ENCODE peak calls at places on chromosomes 12 and 14, in four cellular contexts. One of them, this sample, is unnamed.
A peak's percentile ranks its signal among the peaks of the same experiment; 100 is the strongest.

GRCh38 chr14:98782062-98782461 is 489.9 kb downstream of the BCL11B start:
- DNase-seq in HepG2: no peak
- DNase-seq in PC-3: no peak
- DNase-seq in A549: no peak
- DNase-seq in this sample: no peak

GRCh38 chr12:15863984-15864383 is 18.2 kb upstream of the STRAP start:
- DNase-seq in HepG2: no peak
- DNase-seq in PC-3: no peak
- DNase-seq in A549: no peak
- DNase-seq in this sample: no peak

GRCh38 chr12:119338593-119339363 is 4.2 kb downstream of the CCDC60 start:
- DNase-seq in HepG2: no peak
- DNase-seq in PC-3: no peak
- DNase-seq in A549: no peak
- DNase-seq in this sample: no peak

GRCh38 chr12:46722737-46723136 is 103.1 kb downstream of the SLC38A4 start:
- DNase-seq in HepG2: no peak
- DNase-seq in PC-3: peak; percentile 7
- DNase-seq in A549: no peak
- DNase-seq in this sample: no peak

GRCh38 chr12:23893611-23894010 is 55.9 kb downstream of the SOX5 start:
- DNase-seq in HepG2: no peak
- DNase-seq in PC-3: no peak
- DNase-seq in A549: no peak
- DNase-seq in this sample: no peak

GRCh38 chr12:79936670-79937069 is 1.8 kb upstream of the PPP1R12A start:
- DNase-seq in HepG2: no peak
- DNase-seq in PC-3: no peak
- DNase-seq in A549: no peak
- DNase-seq in this sample: no peak

GRCh38 chr14:30283822-30284446 is 275.0 kb upstream of the G2E3 start:
- DNase-seq in HepG2: peak; percentile 37
- DNase-seq in PC-3: peak; percentile 78
- DNase-seq in A549: peak; percentile 17
- DNase-seq in this sample: no peak

GRCh38 chr14:82872494-82872893 is 1338.8 kb upstream of the SEL1L start:
- DNase-seq in HepG2: no peak
- DNase-seq in PC-3: no peak
- DNase-seq in A549: no peak
- DNase-seq in this sample: no peak

GRCh38 chr14:63727736-63728728 is at the start of gene SGPP1:
- DNase-seq in HepG2: peak; percentile 65
- DNase-seq in PC-3: peak; percentile 84
- DNase-seq in A549: peak; percentile 80
- DNase-seq in this sample: peak; percentile 82

GRCh38 chr12:120247621-120248030 is 17.9 kb downstream of the PXN start:
- DNase-seq in HepG2: no peak
- DNase-seq in PC-3: peak; percentile 61
- DNase-seq in A549: no peak
- DNase-seq in this sample: no peak

GRCh38 chr14:63295991-63296630 is 22.6 kb downstream of the GPHB5 start:
- DNase-seq in HepG2: no peak
- DNase-seq in PC-3: no peak
- DNase-seq in A549: no peak
- DNase-seq in this sample: no peak

GRCh38 chr14:36223558-36223957 is 47.0 kb upstream of the PTCSC3 start:
- DNase-seq in HepG2: no peak
- DNase-seq in PC-3: no peak
- DNase-seq in A549: no peak
- DNase-seq in this sample: no peak

GRCh38 chr12:111841750-111842555 is at the start of gene MAPKAPK5:
- DNase-seq in HepG2: peak; percentile 88
- DNase-seq in PC-3: peak; percentile 99
- DNase-seq in A549: peak; percentile 97
- DNase-seq in this sample: peak; percentile 98

GRCh38 chr12:109625131-109625559 is 51.6 kb downstream of the MVK start:
- DNase-seq in HepG2: no peak
- DNase-seq in PC-3: peak; percentile 62
- DNase-seq in A549: peak; percentile 71
- DNase-seq in this sample: no peak

GRCh38 chr14:94942601-94943000 is 172.7 kb upstream of the GSC start:
- DNase-seq in HepG2: no peak
- DNase-seq in PC-3: no peak
- DNase-seq in A549: no peak
- DNase-seq in this sample: no peak

GRCh38 chr12:98440165-98440581 is 75.2 kb upstream of the TMPO start:
- DNase-seq in HepG2: no peak
- DNase-seq in PC-3: peak; percentile 60
- DNase-seq in A549: no peak
- DNase-seq in this sample: no peak

GRCh38 chr12:108526482-108527234 is 11.6 kb downstream of the FICD start:
- DNase-seq in HepG2: no peak
- DNase-seq in PC-3: no peak
- DNase-seq in A549: no peak
- DNase-seq in this sample: no peak

GRCh38 chr12:946656-947055 is 2.8 kb downstream of the RAD52 start:
- DNase-seq in HepG2: no peak
- DNase-seq in PC-3: peak; percentile 7
- DNase-seq in A549: no peak
- DNase-seq in this sample: no peak

GRCh38 chr12:124273630-124274029 is 21.3 kb upstream of the RFLNA start:
- DNase-seq in HepG2: peak; percentile 90
- DNase-seq in PC-3: peak; percentile 53
- DNase-seq in A549: peak; percentile 66
- DNase-seq in this sample: no peak

GRCh38 chr12:43063642-43064041 is 474.1 kb upstream of the PRICKLE1 start:
- DNase-seq in HepG2: no peak
- DNase-seq in PC-3: no peak
- DNase-seq in A549: no peak
- DNase-seq in this sample: no peak

GRCh38 chr12:113242018-113242418 is 20.8 kb downstream of the TPCN1 start:
- DNase-seq in HepG2: no peak
- DNase-seq in PC-3: peak; percentile 98
- DNase-seq in A549: no peak
- DNase-seq in this sample: no peak

GRCh38 chr12:24057920-24058476 is 108.5 kb upstream of the SOX5 start:
- DNase-seq in HepG2: no peak
- DNase-seq in PC-3: no peak
- DNase-seq in A549: no peak
- DNase-seq in this sample: no peak

GRCh38 chr12:132108211-132108832 is 35.8 kb downstream of the DDX51 start:
- DNase-seq in HepG2: no peak
- DNase-seq in PC-3: no peak
- DNase-seq in A549: no peak
- DNase-seq in this sample: no peak

GRCh38 chr14:21768116-21768874 is 94.7 kb upstream of the OR4E1 start:
- DNase-seq in HepG2: peak; percentile 42
- DNase-seq in PC-3: peak; percentile 53
- DNase-seq in A549: peak; percentile 7
- DNase-seq in this sample: no peak

GRCh38 chr14:84090837-84091236 is 1439.1 kb upstream of the FLRT2 start:
- DNase-seq in HepG2: no peak
- DNase-seq in PC-3: no peak
- DNase-seq in A549: no peak
- DNase-seq in this sample: no peak

GRCh38 chr12:47743311-47743860 is 15.3 kb downstream of the RAPGEF3 start:
- DNase-seq in HepG2: no peak
- DNase-seq in PC-3: no peak
- DNase-seq in A549: no peak
- DNase-seq in this sample: no peak

GRCh38 chr14:24816011-24816928 is 182.3 kb upstream of the GZMB start:
- DNase-seq in HepG2: peak; percentile 100
- DNase-seq in PC-3: no peak
- DNase-seq in A549: no peak
- DNase-seq in this sample: no peak

GRCh38 chr12:82866946-82867345 is 180.2 kb downstream of the TMTC2 start:
- DNase-seq in HepG2: no peak
- DNase-seq in PC-3: no peak
- DNase-seq in A549: no peak
- DNase-seq in this sample: no peak

GRCh38 chr12:585062-586061 is 77.9 kb downstream of the NINJ2 start:
- DNase-seq in HepG2: peak; percentile 90
- DNase-seq in PC-3: no peak
- DNase-seq in A549: no peak
- DNase-seq in this sample: no peak

DNA sequence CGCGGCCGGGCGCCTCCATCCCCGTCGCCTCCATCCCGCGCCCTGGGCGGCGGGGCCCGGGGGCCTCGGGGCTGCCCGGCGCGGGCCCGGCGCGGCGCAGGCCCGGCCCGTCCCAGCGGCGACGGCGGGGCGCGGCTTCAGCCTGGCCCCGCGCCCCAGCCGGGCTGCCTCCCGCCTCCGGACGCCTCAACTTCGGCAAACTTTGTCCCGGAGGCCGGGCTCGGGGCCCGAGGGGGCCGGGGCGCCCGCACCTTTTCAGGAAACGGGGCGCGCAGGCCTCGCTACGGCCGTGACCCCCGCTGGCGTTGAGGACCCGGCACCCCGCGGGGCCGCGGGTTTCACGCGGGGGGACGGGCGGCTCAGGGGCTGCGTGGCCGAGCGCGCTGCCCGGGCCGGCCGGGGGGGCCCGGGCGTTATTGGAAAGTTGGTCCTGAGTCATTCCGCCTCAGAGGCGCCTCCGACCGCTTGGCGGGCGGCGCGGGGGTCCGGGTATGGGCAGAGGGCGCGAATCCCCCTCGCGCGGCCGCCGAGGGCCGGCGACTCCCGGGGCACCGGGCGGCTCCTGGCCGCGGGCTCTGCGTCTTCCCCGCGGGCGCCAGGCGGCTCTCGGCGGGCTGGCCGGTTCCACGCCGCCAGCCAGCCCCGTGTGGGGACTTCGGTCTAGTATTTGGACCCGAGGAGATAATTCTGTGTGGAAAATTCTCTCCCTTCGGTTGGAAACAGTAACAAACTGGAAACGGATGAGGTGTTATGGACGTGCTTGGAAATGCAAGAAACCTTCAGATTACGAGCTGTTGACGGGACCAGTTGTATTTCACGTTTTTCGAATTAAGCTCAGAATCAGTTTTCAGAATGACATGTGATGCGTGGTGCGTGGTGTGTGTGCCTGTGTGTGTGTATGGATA is 714 bp downstream of the TRAF3 start:
- DNase-seq in HepG2: no peak
- DNase-seq in PC-3: peak; percentile 18
- DNase-seq in A549: no peak
- DNase-seq in this sample: peak; percentile 53
- TF ChIP-seq CTCF in HepG2: no peak
- TF ChIP-seq CTCF in PC-3: no peak
- TF ChIP-seq CTCF in A549: no peak
- TF ChIP-seq CTCF in this sample: no peak

DNA sequence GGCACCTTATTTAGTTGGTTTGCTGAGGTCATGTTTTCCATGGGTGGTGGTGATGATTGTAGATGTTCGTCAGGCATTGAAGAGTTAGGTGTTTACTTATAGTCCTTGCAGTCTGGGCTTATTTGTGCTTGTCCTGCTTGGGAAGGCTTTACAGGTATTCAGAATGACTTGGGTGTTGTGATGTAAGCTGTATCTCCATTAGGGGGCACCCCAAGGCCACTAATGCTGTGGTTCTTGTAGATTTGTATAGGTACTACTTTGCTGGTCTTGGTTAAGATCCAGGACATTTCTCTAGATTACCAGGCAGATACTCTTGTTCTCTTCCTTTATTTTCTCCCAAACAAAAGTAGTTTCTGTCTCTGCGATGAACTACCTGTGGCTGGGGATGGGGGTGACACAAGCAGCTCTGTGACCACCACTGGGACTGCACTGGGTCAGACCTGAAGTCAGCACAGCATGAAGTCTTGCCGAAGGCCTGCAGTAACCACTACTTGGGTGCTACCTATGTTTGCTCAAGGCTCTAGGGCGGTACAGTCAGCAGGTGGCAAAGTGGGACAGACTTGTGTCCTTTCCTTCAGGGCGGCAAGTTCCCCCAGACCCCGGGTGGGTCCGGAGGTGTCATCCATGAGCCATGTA is 35.8 kb upstream of the FBXO33 start:
- DNase-seq in HepG2: peak; percentile 83
- DNase-seq in PC-3: peak; percentile 59
- DNase-seq in A549: no peak
- DNase-seq in this sample: no peak
- TF ChIP-seq CTCF in HepG2: peak; percentile 95
- TF ChIP-seq CTCF in PC-3: peak; percentile 73
- TF ChIP-seq CTCF in A549: peak; percentile 34
- TF ChIP-seq CTCF in this sample: no peak

GRCh38 chr12:105417732-105418131 is 87.2 kb downstream of the C12orf75 start:
- DNase-seq in HepG2: no peak
- DNase-seq in PC-3: no peak
- DNase-seq in A549: no peak
- DNase-seq in this sample: no peak
- TF ChIP-seq CTCF in HepG2: no peak
- TF ChIP-seq CTCF in PC-3: no peak
- TF ChIP-seq CTCF in A549: no peak
- TF ChIP-seq CTCF in this sample: no peak

GRCh38 chr14:54566410-54567223 is at the start of gene SAMD4A:
- DNase-seq in HepG2: peak; percentile 48
- DNase-seq in PC-3: peak; percentile 95
- DNase-seq in A549: peak; percentile 68
- DNase-seq in this sample: peak; percentile 63

GRCh38 chr14:54564071-54564798 is 2.7 kb upstream of the SAMD4A start:
- DNase-seq in HepG2: peak; percentile 36
- DNase-seq in PC-3: peak; percentile 86
- DNase-seq in A549: peak; percentile 24
- DNase-seq in this sample: no peak

GRCh38 chr14:54564799-54565235 is 2.1 kb upstream of the SAMD4A start:
- DNase-seq in HepG2: peak; percentile 13
- DNase-seq in PC-3: peak; percentile 83
- DNase-seq in A549: no peak
- DNase-seq in this sample: no peak

GRCh38 chr14:54566152-54566409 is 847 bp upstream of the SAMD4A start:
- DNase-seq in HepG2: no peak
- DNase-seq in PC-3: no peak
- DNase-seq in A549: no peak
- DNase-seq in this sample: no peak

DNA sequence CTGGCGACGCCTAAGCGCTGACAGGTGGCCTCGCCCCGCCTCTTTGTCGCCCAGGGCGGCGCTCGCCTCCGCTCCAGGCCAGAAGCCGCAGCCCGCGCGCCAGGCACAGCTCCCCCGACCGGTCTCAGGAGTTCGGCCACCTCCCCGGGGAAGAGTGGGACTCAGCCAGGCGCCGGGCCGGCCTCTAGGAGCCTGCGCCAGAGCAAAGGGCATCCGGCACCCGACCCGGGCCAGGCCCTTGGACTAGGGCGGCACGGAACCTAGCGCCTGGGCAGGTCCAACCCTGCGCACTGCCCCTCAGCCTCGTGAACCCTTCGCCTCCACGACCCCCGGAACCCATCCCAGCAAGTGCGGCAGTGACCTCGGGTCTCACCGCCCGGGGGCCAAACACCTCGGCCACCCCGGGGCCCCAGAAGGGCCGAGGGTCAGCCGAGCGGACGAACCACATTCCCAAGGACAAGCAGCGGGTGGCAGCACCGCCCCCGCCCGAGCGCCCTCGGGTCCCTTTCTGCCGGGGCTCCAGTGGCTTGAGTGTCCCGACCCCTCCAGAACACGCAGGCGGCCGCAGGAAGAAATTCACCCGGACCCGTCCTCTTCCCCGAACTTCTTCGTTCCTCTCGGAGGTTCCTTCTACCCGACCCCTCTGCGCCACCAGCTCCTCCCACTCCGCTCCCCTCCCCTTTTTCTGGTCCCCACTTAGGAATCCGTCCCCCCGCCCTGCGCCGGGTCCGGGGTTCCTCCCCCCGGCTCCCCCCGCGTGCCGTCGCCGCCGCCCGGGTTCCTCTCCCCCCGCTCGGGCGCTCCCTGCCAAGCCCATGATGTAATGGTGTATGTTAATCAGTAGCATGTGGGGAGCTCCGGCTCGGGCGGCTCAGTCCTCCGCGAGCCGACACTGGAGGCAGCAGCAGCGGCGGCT is 1.4 kb upstream of the SAMD4A start:
- DNase-seq in HepG2: peak; percentile 83
- DNase-seq in PC-3: peak; percentile 97
- DNase-seq in A549: peak; percentile 88
- DNase-seq in this sample: peak; percentile 75
- TF ChIP-seq CTCF in HepG2: peak; percentile 53
- TF ChIP-seq CTCF in PC-3: peak; percentile 41
- TF ChIP-seq CTCF in A549: no peak
- TF ChIP-seq CTCF in this sample: no peak

This sample was measured in activated B cell treated with CpG ODN at 0.5 μM for 24 hours.